ENCODE peak calls at places on chromosome 5, in four cellular contexts. J is K562, F is HepG2, K is GM12878. C is an unnamed sample.

GRCh38 chr5:98942849-98943248 is 14.0 kb upstream of the CHD1 start:
- DNase-seq in J (no peak), F (peak), K (no peak), C (no peak)

GRCh38 chr5:113255105-113255504 is 179.7 kb downstream of the TSSK1B start:
- DNase-seq in J (no peak), F (no peak), K (no peak), C (no peak)

GRCh38 chr5:167643616-167644015 is 647.8 kb upstream of the WWC1 start:
- DNase-seq in J (no peak), F (no peak), K (no peak), C (no peak)

GRCh38 chr5:149995385-149996085 is 4.9 kb downstream of the TIGD6 start:
- DNase-seq in J (no peak), F (no peak), K (no peak), C (no peak)

GRCh38 chr5:157799578-157799977 is 56.1 kb downstream of the LSM11 start:
- DNase-seq in J (no peak), F (no peak), K (no peak), C (no peak)

GRCh38 chr5:163022582-163023128 is 414.7 kb upstream of the CCNG1 start:
- DNase-seq in J (no peak), F (no peak), K (no peak), C (no peak)

GRCh38 chr5:54761213-54761701 is 224.1 kb downstream of the ESM1 start:
- DNase-seq in J (no peak), F (no peak), K (no peak), C (no peak)

GRCh38 chr5:43422143-43422542 is 10.0 kb upstream of the CCL28 start:
- DNase-seq in J (no peak), F (peak), K (no peak), C (no peak)

GRCh38 chr5:142295084-142295758 is 29.6 kb downstream of the SPRY4 start:
- DNase-seq in J (no peak), F (no peak), K (no peak), C (peak)

GRCh38 chr5:39980056-39980455 is 555.3 kb upstream of the DAB2 start:
- DNase-seq in J (no peak), F (no peak), K (no peak), C (no peak)

GRCh38 chr5:169581580-169582227 is 1.9 kb upstream of the SPDL1 start:
- DNase-seq in J (peak), F (peak), K (no peak), C (peak)

GRCh38 chr5:96816430-96816939 is 8.7 kb upstream of the ERAP1 start:
- DNase-seq in J (no peak), F (no peak), K (peak), C (peak)

GRCh38 chr5:95317687-95318086 is 32.8 kb upstream of the MCTP1 start:
- DNase-seq in J (no peak), F (no peak), K (no peak), C (no peak)

GRCh38 chr5:168974081-168974480 is 326.9 kb downstream of the SLIT3 start:
- DNase-seq in J (no peak), F (no peak), K (no peak), C (no peak)

GRCh38 chr5:145931718-145932117 is 4.7 kb upstream of the SH3RF2 start:
- DNase-seq in J (no peak), F (no peak), K (no peak), C (no peak)

GRCh38 chr5:104541129-104541528 is 978.5 kb upstream of the NUDT12 start:
- DNase-seq in J (no peak), F (no peak), K (no peak), C (no peak)

GRCh38 chr5:98770911-98771322 is 2.5 kb upstream of the RGMB start:
- DNase-seq in J (no peak), F (no peak), K (no peak), C (no peak)

GRCh38 chr5:173887610-173888472 is at the start of gene CPEB4:
- DNase-seq in J (peak), F (peak), K (peak), C (peak)

GRCh38 chr5:168334161-168335094 is 43.0 kb downstream of the WWC1 start:
- DNase-seq in J (no peak), F (no peak), K (no peak), C (peak)

GRCh38 chr5:10702040-10702629 is 58.9 kb downstream of the DAP start:
- DNase-seq in J (peak), F (no peak), K (no peak), C (no peak)

GRCh38 chr5:14322437-14323187 is 179.5 kb downstream of the TRIO start:
- DNase-seq in J (no peak), F (no peak), K (no peak), C (no peak)

GRCh38 chr5:138588013-138588788 is 13.0 kb upstream of the HSPA9 start:
- DNase-seq in J (no peak), F (no peak), K (no peak), C (no peak)

GRCh38 chr5:52994266-52994665 is 5.1 kb downstream of the ITGA2 start:
- DNase-seq in J (no peak), F (no peak), K (no peak), C (no peak)
- TF ChIP-seq TCF7 in J (no peak), F (no peak), K (no peak), C (no peak)

DNA sequence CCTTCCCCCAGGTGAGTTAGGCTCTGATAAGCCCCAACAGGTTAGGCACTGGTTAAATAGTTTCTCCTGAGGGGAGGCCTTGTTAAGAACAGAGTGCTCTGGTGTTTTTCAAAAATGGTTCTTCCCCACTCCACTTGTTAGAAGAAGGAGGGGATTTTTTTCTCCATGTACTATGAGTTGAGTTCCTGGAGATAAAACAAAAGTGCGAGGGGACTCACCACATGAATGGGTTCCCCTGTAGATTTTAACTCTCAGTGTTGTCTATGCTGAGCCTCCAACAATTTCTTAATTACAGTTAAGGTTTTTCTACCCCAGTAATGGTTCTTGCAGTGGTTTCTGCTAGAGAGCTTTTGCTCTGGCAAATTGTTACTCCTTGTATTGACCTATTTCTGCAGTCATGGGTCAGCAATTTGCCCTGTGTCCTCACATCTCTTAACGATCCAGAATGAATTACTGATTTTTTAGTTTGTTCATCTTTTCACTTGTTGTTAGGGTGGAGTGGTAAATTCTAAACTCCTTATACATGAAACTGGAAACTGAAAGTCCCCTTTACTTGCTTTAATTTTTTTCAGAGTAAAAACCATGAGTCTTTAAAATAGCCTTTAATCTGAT is 44.4 kb downstream of the SCAMP1 start:
- DNase-seq in J (no peak), F (no peak), K (peak), C (no peak)
- TF ChIP-seq ATF3 in J (no peak), F (no peak), K (no peak), C (no peak)

GRCh38 chr5:102811962-102812361 is 56.9 kb downstream of the PAM start:
- DNase-seq in J (no peak), F (no peak), K (no peak), C (no peak)
- TF ChIP-seq TCF7 in J (no peak), F (no peak), K (no peak), C (no peak)

GRCh38 chr5:34657550-34657921 is 1.4 kb downstream of the RAI14 start:
- DNase-seq in J (no peak), F (peak), K (no peak), C (peak)
- TF ChIP-seq ATF3 in J (no peak), F (no peak), K (no peak), C (no peak)

GRCh38 chr5:177552839-177553455 is 1.4 kb downstream of the FAM193B start:
- DNase-seq in J (no peak), F (peak), K (no peak), C (no peak)

GRCh38 chr5:177555228-177555627 is 865 bp upstream of the FAM193B start:
- DNase-seq in J (no peak), F (no peak), K (no peak), C (no peak)

GRCh38 chr5:177555665-177556064 is 1.3 kb upstream of the FAM193B start:
- DNase-seq in J (no peak), F (no peak), K (no peak), C (no peak)

GRCh38 chr5:177554474-177555111 is at the start of gene FAM193B:
- DNase-seq in J (peak), F (peak), K (peak), C (peak)

GRCh38 chr5:177553671-177554429 is 513 bp downstream of the FAM193B start:
- DNase-seq in J (peak), F (no peak), K (no peak), C (peak)
- TF ChIP-seq TCF7 in J (no peak), F (no peak), K (no peak), C (no peak)

DNA sequence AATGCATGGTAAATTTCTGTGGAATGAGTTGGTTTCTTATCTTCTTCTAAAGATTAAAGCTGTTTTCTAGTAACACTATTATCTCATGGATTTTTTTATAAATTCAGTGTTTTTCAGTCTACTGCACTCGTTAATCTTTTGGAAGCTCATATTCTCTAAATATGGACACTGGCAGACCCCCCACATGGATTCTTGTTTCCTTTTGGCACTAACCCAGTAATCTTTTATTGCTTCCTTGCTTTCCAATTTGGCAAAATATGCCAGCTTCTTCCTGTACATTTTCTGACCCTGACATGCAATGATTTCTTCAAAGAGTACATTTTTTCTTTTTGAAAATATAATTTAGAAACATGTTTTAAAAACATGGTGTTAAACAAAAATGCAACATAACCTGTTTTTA is 474.2 kb upstream of the FTMT start:
- DNase-seq in J (no peak), F (no peak), K (no peak), C (no peak)
- TF ChIP-seq ATF3 in J (no peak), F (no peak), K (no peak), C (no peak)

GRCh38 chr5:159049844-159050318 is 49.8 kb downstream of the EBF1 start:
- DNase-seq in J (no peak), F (no peak), K (no peak), C (no peak)
- TF ChIP-seq TCF7 in J (no peak), F (no peak), K (no peak), C (no peak)

GRCh38 chr5:765948-766631 is 18.4 kb downstream of the ZDHHC11B start:
- DNase-seq in J (no peak), F (no peak), K (no peak), C (no peak)

GRCh38 chr5:761854-762685 is 22.5 kb downstream of the ZDHHC11B start:
- DNase-seq in J (no peak), F (no peak), K (no peak), C (no peak)

GRCh38 chr5:763998-764781 is 20.3 kb downstream of the ZDHHC11B start:
- DNase-seq in J (no peak), F (no peak), K (no peak), C (no peak)

GRCh38 chr5:763397-763796 is 21.1 kb downstream of the ZDHHC11B start:
- DNase-seq in J (no peak), F (no peak), K (no peak), C (no peak)

GRCh38 chr5:766666-767431 is 17.7 kb downstream of the ZDHHC11B start:
- DNase-seq in J (no peak), F (no peak), K (no peak), C (no peak)
- TF ChIP-seq ATF3 in J (no peak), F (no peak), K (no peak), C (no peak)

C was measured in WTC11.